ENCODE peak calls at places on chromosomes 6 and 20, in nine cellular contexts. O is cardiac muscle cell, P is pancreas, B is tibial artery, N is esophagus squamous epithelium, U is dorsolateral prefrontal cortex, Y is left lung, T is heart left ventricle, A is astrocyte of the spinal cord. K is an unnamed sample.

GRCh38 chr6:2659882-2660281 is 90.8 kb downstream of the MYLK4 start:
- DNase-seq in O (no peak), P (no peak), B (no peak), N (no peak), U (no peak), Y (no peak), T (no peak), A (no peak), K (peak; percentile 34)

GRCh38 chr6:31958412-31958740 is 395 bp downstream of the NELFE start:
- DNase-seq in O (no peak), P (no peak), B (no peak), N (no peak), U (no peak), Y (no peak), T (no peak), A (no peak), K (no peak)

GRCh38 chr20:40984496-40984895 is 44.1 kb upstream of the TOP1 start:
- DNase-seq in O (no peak), P (no peak), B (peak; percentile 17), N (no peak), U (no peak), Y (no peak), T (no peak), A (no peak), K (no peak)

GRCh38 chr6:83310046-83310445 is 116.9 kb downstream of the RWDD2A start:
- DNase-seq in O (no peak), P (no peak), B (no peak), N (no peak), U (no peak), Y (no peak), T (no peak), A (no peak), K (peak; percentile 8)

GRCh38 chr6:31831350-31832215 is 4.0 kb downstream of the HSPA1B start:
- DNase-seq in O (no peak), P (no peak), B (no peak), N (no peak), U (no peak), Y (no peak), T (no peak), A (no peak), K (no peak)

GRCh38 chr20:63409834-63410435 is 48.8 kb upstream of the CHRNA4 start:
- DNase-seq in O (no peak), P (peak; percentile 25), B (no peak), N (no peak), U (no peak), Y (no peak), T (no peak), A (no peak), K (no peak)

GRCh38 chr20:51678041-51678697 is 90.0 kb downstream of the ATP9A start:
- DNase-seq in O (peak; percentile 22), P (no peak), B (no peak), N (no peak), U (peak; percentile 86), Y (no peak), T (no peak), A (peak; percentile 24), K (no peak)

GRCh38 chr6:85047818-85048217 is 283.4 kb upstream of the TBX18 start:
- DNase-seq in O (peak; percentile 7), P (no peak), B (no peak), N (no peak), U (no peak), Y (no peak), T (no peak), A (no peak), K (peak; percentile 16)

GRCh38 chr6:134295953-134296553 is 21.9 kb downstream of the SGK1 start:
- DNase-seq in O (peak; percentile 99), P (no peak), B (peak; percentile 74), N (no peak), U (no peak), Y (no peak), T (no peak), A (peak; percentile 97), K (peak; percentile 97)

GRCh38 chr6:37433657-37434271 is 743 bp downstream of the CMTR1 start:
- DNase-seq in O (peak; percentile 21), P (no peak), B (no peak), N (no peak), U (no peak), Y (no peak), T (peak; percentile 64), A (peak; percentile 13), K (no peak)

GRCh38 chr6:8860671-8861070 is 425.3 kb upstream of the SLC35B3 start:
- DNase-seq in O (no peak), P (no peak), B (no peak), N (no peak), U (no peak), Y (no peak), T (no peak), A (no peak), K (no peak)

GRCh38 chr6:19851273-19852089 is 14.3 kb downstream of the ID4 start:
- DNase-seq in O (peak; percentile 88), P (peak; percentile 64), B (no peak), N (no peak), U (no peak), Y (no peak), T (no peak), A (peak; percentile 79), K (peak; percentile 53)

GRCh38 chr20:37903317-37904007 is 535 bp downstream of the VSTM2L start:
- DNase-seq in O (no peak), P (no peak), B (no peak), N (no peak), U (no peak), Y (peak; percentile 62), T (no peak), A (no peak), K (no peak)

GRCh38 chr6:2542858-2543218 is 207.9 kb downstream of the MYLK4 start:
- DNase-seq in O (peak; percentile 96), P (no peak), B (no peak), N (no peak), U (no peak), Y (no peak), T (no peak), A (peak; percentile 88), K (peak; percentile 41)

GRCh38 chr20:25227317-25227831 is 20.5 kb upstream of the PYGB start:
- DNase-seq in O (peak; percentile 79), P (no peak), B (peak; percentile 77), N (no peak), U (no peak), Y (no peak), T (no peak), A (peak; percentile 51), K (peak; percentile 75)

GRCh38 chr6:121934461-121934860 is 465.0 kb upstream of the HSF2 start:
- DNase-seq in O (no peak), P (no peak), B (no peak), N (no peak), U (no peak), Y (no peak), T (no peak), A (no peak), K (no peak)

GRCh38 chr6:121932071-121933009 is 467.1 kb upstream of the HSF2 start:
- DNase-seq in O (peak; percentile 80), P (no peak), B (peak; percentile 68), N (no peak), U (no peak), Y (no peak), T (no peak), A (peak; percentile 93), K (peak; percentile 99)
- H3K4me3 ChIP-seq in O (no peak overlapping the region), P (no peak overlapping the region), B (no peak overlapping the region), N (no peak overlapping the region), U (no peak overlapping the region), Y (no peak overlapping the region), T (no peak overlapping the region), A (no peak overlapping the region), K (no peak overlapping the region)

GRCh38 chr20:57530327-57530981 is 5.5 kb upstream of the CTCFL start:
- DNase-seq in O (no peak), P (no peak), B (peak; percentile 2), N (no peak), U (no peak), Y (no peak), T (no peak), A (no peak), K (no peak)
- TF ChIP-seq CTCF in O (no peak), P (no peak), B (no peak), N (no peak), U (no peak), Y (no peak), T (no peak), A (no peak), K (no peak)

DNA sequence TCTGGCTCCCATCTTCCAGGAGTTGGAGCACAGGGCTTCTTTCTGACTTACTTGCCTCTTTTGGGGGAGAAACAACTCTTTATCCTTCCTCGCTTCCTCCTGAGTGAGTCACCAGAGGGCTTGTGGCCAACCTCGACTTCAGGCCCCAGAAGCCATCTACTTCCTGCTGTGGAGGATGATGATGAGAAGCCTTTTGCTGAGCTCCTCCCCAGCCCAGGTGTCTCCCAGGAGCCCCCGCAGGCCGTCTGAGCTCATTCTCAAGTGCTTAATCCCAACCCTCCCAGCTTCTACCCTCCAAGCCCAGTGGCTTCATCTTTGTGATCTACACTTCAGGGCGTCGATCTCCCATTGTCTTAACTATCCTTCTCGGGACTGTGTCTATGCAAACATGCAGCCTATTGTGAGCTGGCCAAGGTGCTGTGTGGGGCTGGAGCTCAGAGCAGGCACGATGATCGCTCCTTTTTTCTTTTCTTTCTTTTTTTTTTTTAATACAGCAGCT is 27.9 kb downstream of the SDCBP2 start:
- DNase-seq in O (peak; percentile 74), P (no peak), B (peak; percentile 35), N (no peak), U (no peak), Y (no peak), T (no peak), A (peak; percentile 66), K (peak; percentile 70)
- H3K4me3 ChIP-seq in O (no peak overlapping the region), P (no peak overlapping the region), B (no peak overlapping the region), N (no peak overlapping the region), U (no peak overlapping the region), Y (no peak overlapping the region), T (no peak overlapping the region), A (no peak overlapping the region), K (no peak overlapping the region)

GRCh38 chr6:79028641-79029314 is 49.3 kb downstream of the PHIP start:
- DNase-seq in O (no peak), P (no peak), B (no peak), N (no peak), U (no peak), Y (no peak), T (no peak), A (no peak), K (no peak)

GRCh38 chr6:79031821-79032590 is 46.0 kb downstream of the PHIP start:
- DNase-seq in O (peak; percentile 77), P (no peak), B (no peak), N (no peak), U (no peak), Y (no peak), T (no peak), A (peak; percentile 76), K (peak; percentile 18)

GRCh38 chr6:79033279-79033678 is 44.8 kb downstream of the PHIP start:
- DNase-seq in O (no peak), P (no peak), B (no peak), N (no peak), U (no peak), Y (no peak), T (no peak), A (no peak), K (no peak)

GRCh38 chr6:79030511-79030910 is 47.5 kb downstream of the PHIP start:
- DNase-seq in O (no peak), P (no peak), B (no peak), N (no peak), U (no peak), Y (no peak), T (no peak), A (no peak), K (no peak)

DNA sequence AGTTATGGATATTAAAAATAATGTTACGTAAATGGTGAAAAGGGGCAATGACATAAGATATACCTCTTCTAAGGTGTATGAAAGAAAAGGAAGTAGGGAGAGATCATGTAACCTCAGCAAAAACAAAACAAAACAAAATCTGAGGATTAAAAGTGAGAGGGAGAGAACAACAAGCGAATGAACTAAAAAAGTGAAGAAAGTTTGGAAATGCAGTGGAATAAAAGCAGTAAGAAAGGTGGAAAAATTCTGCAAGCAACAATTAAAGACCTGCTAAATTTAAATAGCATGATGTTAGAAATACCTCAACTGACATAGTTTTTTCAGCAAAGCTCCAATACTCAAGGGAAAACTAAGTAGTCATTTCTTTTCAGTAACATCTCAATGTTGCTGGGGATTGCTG is 48.0 kb downstream of the PHIP start:
- DNase-seq in O (no peak), P (no peak), B (no peak), N (no peak), U (no peak), Y (no peak), T (no peak), A (no peak), K (no peak)
- TF ChIP-seq CTCF in O (no peak), P (no peak), B (no peak), N (no peak), U (no peak), Y (no peak), T (no peak), A (no peak), K (no peak)